ENCODE peak calls at places on chromosomes 2 and 18, in four cellular contexts. Q, Z, F and D are unnamed samples.

GRCh38 chr2:231528636-231529030 is 1.6 kb downstream of the NMUR1 start:
- DNase-seq in Q (no peak), Z (no peak), F (no peak), D (no peak)

GRCh38 chr2:36562973-36563532 is 34.9 kb downstream of the FEZ2 start:
- DNase-seq in Q (no peak), Z (peak; percentile 71), F (peak; percentile 61), D (no peak)

GRCh38 chr18:12821408-12821807 is 62.6 kb downstream of the PTPN2 start:
- DNase-seq in Q (no peak), Z (no peak), F (no peak), D (no peak)

GRCh38 chr2:29317077-29317517 is 201.9 kb downstream of the CLIP4 start:
- DNase-seq in Q (no peak), Z (peak; percentile 76), F (no peak), D (no peak)

GRCh38 chr2:68737717-68738116 is 3.1 kb downstream of the ARHGAP25 start:
- DNase-seq in Q (no peak), Z (peak; percentile 11), F (no peak), D (no peak)

GRCh38 chr18:77103991-77104521 is 28.5 kb downstream of the MBP start:
- DNase-seq in Q (peak; percentile 45), Z (peak; percentile 89), F (peak; percentile 46), D (no peak)

GRCh38 chr2:61318553-61318952 is 152.3 kb downstream of the USP34 start:
- DNase-seq in Q (no peak), Z (no peak), F (no peak), D (no peak)

GRCh38 chr2:99974966-99975365 is 167.4 kb downstream of the AFF3 start:
- DNase-seq in Q (no peak), Z (no peak), F (no peak), D (no peak)

GRCh38 chr2:194320520-194320919 is 1336.5 kb upstream of the SLC39A10 start:
- DNase-seq in Q (no peak), Z (no peak), F (no peak), D (no peak)

GRCh38 chr2:129727286-129727685 is 252.2 kb upstream of the RAB6C start:
- DNase-seq in Q (no peak), Z (no peak), F (no peak), D (no peak)

GRCh38 chr18:31677592-31677991 is 6.8 kb downstream of the B4GALT6 start:
- DNase-seq in Q (no peak), Z (no peak), F (no peak), D (no peak)

GRCh38 chr2:121707920-121708361 is 28.7 kb downstream of the NIFK start:
- DNase-seq in Q (no peak), Z (no peak), F (no peak), D (no peak)

GRCh38 chr18:60684843-60685513 is 312.4 kb upstream of the MC4R start:
- DNase-seq in Q (peak; percentile 31), Z (peak; percentile 45), F (peak; percentile 57), D (no peak)

GRCh38 chr18:8895987-8896619 is 190.7 kb downstream of the MTCL1 start:
- DNase-seq in Q (no peak), Z (peak; percentile 57), F (no peak), D (no peak)

GRCh38 chr2:104434363-104434792 is 419.5 kb upstream of the POU3F3 start:
- DNase-seq in Q (peak; percentile 42), Z (no peak), F (no peak), D (peak; percentile 15)

GRCh38 chr18:46418657-46419260 is 238.3 kb downstream of the LOXHD1 start:
- DNase-seq in Q (peak; percentile 89), Z (no peak), F (no peak), D (no peak)

GRCh38 chr2:53593891-53594585 is 173.6 kb upstream of the CHAC2 start:
- DNase-seq in Q (no peak), Z (peak; percentile 14), F (no peak), D (no peak)

GRCh38 chr2:33291278-33292013 is 185.0 kb upstream of the RASGRP3 start:
- DNase-seq in Q (no peak), Z (peak; percentile 81), F (peak; percentile 99), D (no peak)

GRCh38 chr18:56559044-56559443 is 79.3 kb downstream of the TXNL1 start:
- DNase-seq in Q (no peak), Z (no peak), F (no peak), D (no peak)

GRCh38 chr2:181471227-181471626 is 14.0 kb downstream of the ITGA4 start:
- DNase-seq in Q (no peak), Z (no peak), F (no peak), D (no peak)

GRCh38 chr18:63924551-63924950 is 16.8 kb downstream of the SERPINB10 start:
- DNase-seq in Q (no peak), Z (peak; percentile 31), F (no peak), D (no peak)

GRCh38 chr18:78976697-78977626 is 2.7 kb upstream of the SALL3 start:
- DNase-seq in Q (no peak), Z (no peak), F (no peak), D (no peak)

GRCh38 chr2:230715201-230715600 is 2.6 kb downstream of the CAB39 start:
- DNase-seq in Q (no peak), Z (peak; percentile 47), F (peak; percentile 60), D (no peak)

GRCh38 chr2:221680548-221680947 is 108.4 kb upstream of the EPHA4 start:
- DNase-seq in Q (no peak), Z (no peak), F (no peak), D (no peak)

GRCh38 chr2:132439703-132440398 is 23.2 kb downstream of the GPR39 start:
- DNase-seq in Q (no peak), Z (no peak), F (no peak), D (no peak)

GRCh38 chr2:188676012-188676405 is 298.2 kb upstream of the COL3A1 start:
- DNase-seq in Q (no peak), Z (peak; percentile 55), F (no peak), D (no peak)

GRCh38 chr2:129001926-129002325 is 683.3 kb upstream of the HS6ST1 start:
- DNase-seq in Q (no peak), Z (no peak), F (no peak), D (no peak)

GRCh38 chr2:213119061-213119809 is 32.2 kb downstream of the IKZF2 start:
- DNase-seq in Q (no peak), Z (peak; percentile 32), F (no peak), D (no peak)

GRCh38 chr2:100834221-100834620 is 14.3 kb downstream of the NPAS2 start:
- DNase-seq in Q (no peak), Z (no peak), F (no peak), D (no peak)

DNA sequence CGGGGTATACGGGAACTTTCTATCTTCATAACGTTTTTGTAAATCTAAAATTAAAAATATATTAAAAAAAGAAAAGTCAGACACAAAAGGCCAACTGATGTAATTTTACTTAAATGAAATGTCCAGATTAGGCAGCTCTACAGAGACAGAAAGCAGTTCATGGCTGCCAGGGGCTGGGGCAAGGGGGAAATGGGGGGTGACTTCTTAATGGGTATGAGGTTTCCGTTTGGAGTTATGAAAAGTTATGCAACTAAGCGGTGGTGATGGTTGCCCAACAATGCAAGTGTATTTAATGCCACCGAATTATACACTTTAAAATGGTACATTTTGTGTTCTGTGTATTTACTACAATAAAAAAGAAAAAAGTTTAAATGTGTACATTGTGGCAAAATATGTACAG is 70.2 kb upstream of the TEX51 start:
- DNase-seq in Q (no peak), Z (no peak), F (no peak), D (no peak)
- TF ChIP-seq CTCF in Q (no peak), Z (no peak), F (no peak), D (no peak)

DNA sequence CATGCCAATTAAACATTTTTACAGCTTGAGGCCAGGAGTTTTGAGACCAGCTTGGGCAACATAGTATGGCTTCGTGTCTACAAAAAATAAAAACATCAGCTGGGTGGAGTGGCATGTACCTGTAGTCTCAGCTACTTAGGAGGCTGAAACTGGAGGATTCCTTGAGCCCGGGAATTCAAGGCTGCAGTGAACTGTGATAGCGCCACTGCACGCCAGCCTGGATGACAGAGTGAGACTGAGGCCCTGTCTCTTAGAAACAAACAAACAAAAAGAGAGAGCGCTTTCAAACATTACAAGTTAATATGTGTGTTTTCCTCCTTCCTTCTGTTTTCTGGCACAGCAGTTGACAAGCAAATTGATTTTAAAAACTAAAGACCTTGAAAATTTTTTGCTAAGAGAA is 9.9 kb downstream of the EPC2 start:
- DNase-seq in Q (no peak), Z (no peak), F (no peak), D (no peak)
- H3K4me1 ChIP-seq in Q (peaks cover 90% of the 10 kb centered on the region), Z (peaks cover 33% of the 10 kb centered on the region), F (peaks cover 3% of the 10 kb centered on the region), D (no peaks in the 10 kb centered on the region)

DNA sequence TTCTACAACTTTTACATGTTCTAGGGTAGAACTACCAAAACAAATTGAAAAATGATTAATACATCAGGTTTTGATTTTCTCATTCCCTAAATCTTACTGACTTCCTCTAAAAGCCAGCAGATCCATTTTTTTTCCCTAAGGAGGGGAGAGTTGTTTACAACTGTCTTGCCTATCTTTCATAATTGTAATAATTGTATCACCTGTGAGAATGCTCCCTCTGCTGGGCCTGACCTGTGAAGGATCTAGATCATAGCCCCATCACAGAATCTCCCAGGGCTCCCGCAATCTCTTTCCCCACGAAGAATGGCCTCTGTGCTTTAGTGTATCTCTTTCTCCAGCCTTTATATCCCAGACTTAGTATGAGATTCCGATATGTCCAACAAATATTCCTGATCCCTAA is 9.1 kb downstream of the LOXL3 start:
- DNase-seq in Q (no peak), Z (no peak), F (no peak), D (no peak)
- TF ChIP-seq CTCF in Q (no peak), Z (no peak), F (no peak), D (no peak)

GRCh38 chr2:37669500-37669899 is 1.9 kb downstream of the CDC42EP3 start:
- DNase-seq in Q (no peak), Z (peak; percentile 36), F (no peak), D (no peak)
- H3K4me1 ChIP-seq in Q (peaks cover 51% of the 10 kb centered on the region), Z (peaks cover 40% of the 10 kb centered on the region), F (peaks cover 47% of the 10 kb centered on the region), D (peaks cover 17% of the 10 kb centered on the region)

DNA sequence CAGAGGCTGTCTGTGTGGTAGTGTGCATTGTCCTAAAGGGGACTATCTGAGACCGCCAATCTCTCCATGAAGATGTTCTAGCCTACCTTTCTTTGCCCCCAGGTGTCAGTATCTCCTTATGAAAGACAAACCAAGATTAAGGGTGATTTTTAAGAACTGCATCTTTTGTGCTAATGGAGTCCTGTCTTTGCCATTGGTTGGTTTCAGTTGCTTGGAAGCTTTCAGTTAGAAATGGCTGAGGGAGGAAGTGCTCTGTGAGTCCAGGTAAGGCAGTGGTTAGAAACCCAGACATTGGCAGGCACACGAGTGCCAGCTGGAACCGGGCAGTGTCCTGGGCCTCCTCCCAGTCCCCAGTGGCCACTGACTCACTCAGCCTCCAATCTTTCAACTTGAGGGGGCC is 111.3 kb downstream of the DOCK10 start:
- DNase-seq in Q (no peak), Z (no peak), F (no peak), D (no peak)
- TF ChIP-seq CTCF in Q (no peak), Z (no peak), F (no peak), D (no peak)

GRCh38 chr2:6222296-6222695 is 530.1 kb downstream of the SOX11 start:
- DNase-seq in Q (no peak), Z (no peak), F (no peak), D (no peak)

GRCh38 chr2:6228251-6228650 is 536.1 kb downstream of the SOX11 start:
- DNase-seq in Q (no peak), Z (no peak), F (no peak), D (no peak)

DNA sequence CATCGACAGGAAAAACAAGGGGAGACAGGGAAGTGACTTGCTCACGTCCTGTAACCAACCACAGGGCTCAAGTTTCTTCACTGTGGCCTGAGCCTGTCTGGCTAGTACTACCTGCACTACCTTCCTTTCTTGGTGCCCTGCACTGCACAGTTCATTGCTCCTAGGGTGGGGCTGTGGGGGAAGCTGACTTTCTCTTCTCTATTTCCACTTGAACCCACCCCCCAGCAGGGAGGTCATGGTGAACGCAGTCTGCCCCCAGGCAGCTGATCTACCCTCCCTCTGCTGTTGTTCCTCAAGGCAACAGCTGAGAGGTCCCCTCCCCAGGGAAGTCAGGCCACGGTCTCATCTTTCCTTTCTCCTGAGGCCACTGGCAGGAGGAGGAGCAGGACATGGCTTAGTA is 532.1 kb downstream of the SOX11 start:
- DNase-seq in Q (no peak), Z (no peak), F (no peak), D (no peak)
- H3K4me1 ChIP-seq in Q (no peaks in the 10 kb centered on the region), Z (no peaks in the 10 kb centered on the region), F (no peaks in the 10 kb centered on the region), D (no peaks in the 10 kb centered on the region)